ENCODE peak calls at places on chromosomes 1 and 21, in six cellular contexts. M, R, H, Z, K and E are unnamed samples.

GRCh38 chr1:57722285-57722978 is 298.6 kb upstream of the DAB1 start:
- DNase-seq in M (no peak), R (no peak), H (no peak), Z (no peak), K (no peak), E (no peak)

GRCh38 chr1:47262787-47263413 is 30.9 kb upstream of the TAL1 start:
- DNase-seq in M (peak), R (peak), H (no peak), Z (peak), K (peak), E (peak)

GRCh38 chr21:19181604-19182140 is 778.1 kb upstream of the TMPRSS15 start:
- DNase-seq in M (no peak), R (no peak), H (no peak), Z (no peak), K (no peak), E (no peak)

GRCh38 chr21:18603246-18603645 is 199.7 kb upstream of the TMPRSS15 start:
- DNase-seq in M (no peak), R (no peak), H (no peak), Z (no peak), K (no peak), E (no peak)

GRCh38 chr1:223258751-223259177 is 105.2 kb downstream of the SUSD4 start:
- DNase-seq in M (no peak), R (no peak), H (no peak), Z (no peak), K (peak), E (peak)

GRCh38 chr1:74343191-74343590 is 108.0 kb downstream of the TNNI3K start:
- DNase-seq in M (no peak), R (no peak), H (no peak), Z (no peak), K (no peak), E (peak)

GRCh38 chr21:44380876-44381275 is 27.5 kb downstream of the TRPM2 start:
- DNase-seq in M (no peak), R (no peak), H (no peak), Z (no peak), K (no peak), E (no peak)

GRCh38 chr1:21392587-21393263 is 47.2 kb upstream of the NBPF3 start:
- DNase-seq in M (no peak), R (no peak), H (no peak), Z (no peak), K (no peak), E (no peak)

GRCh38 chr1:212699104-212699838 is 369 bp downstream of the BATF3 start:
- DNase-seq in M (peak), R (peak), H (no peak), Z (peak), K (peak), E (peak)

GRCh38 chr1:209850342-209850979 is 22.7 kb downstream of the UTP25 start:
- DNase-seq in M (no peak), R (no peak), H (no peak), Z (peak), K (peak), E (peak)

GRCh38 chr1:13805431-13805830 is 105.4 kb downstream of the PRDM2 start:
- DNase-seq in M (no peak), R (no peak), H (no peak), Z (no peak), K (no peak), E (no peak)

GRCh38 chr1:53616511-53616910 is 122.5 kb downstream of the GLIS1 start:
- DNase-seq in M (no peak), R (no peak), H (no peak), Z (no peak), K (no peak), E (no peak)

GRCh38 chr1:203672354-203672753 is 45.7 kb downstream of the ATP2B4 start:
- DNase-seq in M (no peak), R (peak), H (no peak), Z (no peak), K (no peak), E (no peak)

GRCh38 chr1:90561926-90562325 is 155.2 kb downstream of the BARHL2 start:
- DNase-seq in M (no peak), R (no peak), H (no peak), Z (peak), K (no peak), E (peak)

GRCh38 chr21:43984905-43985689 is 27.0 kb upstream of the TRAPPC10 start:
- DNase-seq in M (no peak), R (no peak), H (no peak), Z (no peak), K (no peak), E (no peak)

GRCh38 chr1:58896211-58897183 is 112.7 kb upstream of the JUN start:
- DNase-seq in M (peak), R (no peak), H (no peak), Z (no peak), K (peak), E (peak)

GRCh38 chr1:95233737-95234493 is at the start of gene RWDD3:
- DNase-seq in M (peak), R (peak), H (peak), Z (peak), K (peak), E (peak)